ENCODE peak calls at places on chromosomes 16 and 17, in nine cellular contexts. L, C, P, W, Z, X, Y, S and F are unnamed samples.

GRCh38 chr16:66979011-66979717 is 9.2 kb upstream of the CES4A start:
- DNase-seq in X (no peak), P (no peak), L (no peak), Z (no peak), W (no peak), S (peak; percentile 69), C (no peak), Y (no peak), F (peak; percentile 47)

GRCh38 chr16:23539984-23540816 is 16.9 kb downstream of the EARS2 start:
- DNase-seq in P (no peak), W (no peak), C (no peak), S (no peak), L (no peak), Y (no peak), Z (no peak), X (no peak), F (no peak)

GRCh38 chr17:29760771-29761682 is 138.3 kb upstream of the CORO6 start:
- DNase-seq in Y (peak; percentile 49), S (peak; percentile 96), Z (peak; percentile 96), W (peak; percentile 89), X (peak; percentile 82), P (peak; percentile 94), C (peak; percentile 96), L (no peak), F (peak; percentile 77)

GRCh38 chr17:42233148-42233547 is 38.9 kb upstream of the GHDC start:
- DNase-seq in P (no peak), W (no peak), S (no peak), Y (no peak), Z (no peak), C (no peak), L (no peak), X (no peak), F (no peak)

GRCh38 chr16:64459821-64460220 is 662.0 kb downstream of the CDH11 start:
- DNase-seq in C (no peak), Z (no peak), X (no peak), W (no peak), S (no peak), P (no peak), Y (no peak), L (no peak), F (peak; percentile 16)

GRCh38 chr17:52147872-52148271 is 10.6 kb downstream of the CA10 start:
- DNase-seq in X (no peak), Z (no peak), L (no peak), P (no peak), Y (no peak), C (no peak), W (no peak), S (no peak), F (no peak)

GRCh38 chr17:34168989-34169388 is 86.1 kb upstream of the CCL2 start:
- DNase-seq in X (no peak), S (no peak), P (no peak), W (no peak), Z (no peak), Y (no peak), C (no peak), L (no peak), F (no peak)

GRCh38 chr17:82098939-82099765 is 1.1 kb upstream of the FASN start:
- DNase-seq in X (no peak), C (no peak), Y (no peak), S (peak; percentile 67), L (no peak), P (peak; percentile 53), Z (no peak), W (no peak), F (no peak)

GRCh38 chr16:30535777-30536190 is 1.1 kb upstream of the ZNF747 start:
- DNase-seq in S (peak; percentile 86), Z (peak; percentile 82), X (peak; percentile 73), L (no peak), Y (no peak), W (no peak), C (no peak), P (peak; percentile 75), F (peak; percentile 68)

GRCh38 chr16:4373909-4374742 is 2.5 kb downstream of the VASN start:
- DNase-seq in S (peak; percentile 85), C (no peak), L (no peak), P (no peak), Z (no peak), Y (peak; percentile 44), W (no peak), X (peak; percentile 94), F (peak; percentile 95)